ENCODE peak calls at places on chromosomes 3 and 15, in five cellular contexts. W, L, T, A and F are unnamed samples.

GRCh38 chr15:70249616-70250015 is 151.9 kb upstream of the TLE3 start:
- ATAC-seq in A (no peak), W (no peak), T (no peak), L (no peak), F (no peak)

GRCh38 chr15:64024172-64025050 is 21.9 kb downstream of the DAPK2 start:
- ATAC-seq in W (peak), A (peak), T (peak), L (no peak), F (no peak)

GRCh38 chr3:136728918-136729317 is 23.3 kb downstream of the STAG1 start:
- ATAC-seq in W (no peak), T (no peak), A (no peak), L (no peak), F (no peak)

GRCh38 chr15:89664441-89664840 is 9.2 kb upstream of the KIF7 start:
- ATAC-seq in L (no peak), W (no peak), A (no peak), T (no peak), F (no peak)

GRCh38 chr3:89699229-89699628 is 591.8 kb downstream of the EPHA3 start:
- ATAC-seq in W (no peak), T (no peak), L (no peak), A (no peak), F (no peak)

GRCh38 chr3:18239674-18240073 is 185.5 kb downstream of the SATB1 start:
- ATAC-seq in T (peak), W (no peak), A (no peak), L (no peak), F (no peak)

GRCh38 chr15:67281714-67282113 is 27.1 kb downstream of the IQCH start:
- ATAC-seq in T (no peak), W (no peak), A (no peak), L (no peak), F (no peak)

GRCh38 chr3:115100172-115100571 is 46.9 kb downstream of the ZBTB20 start:
- ATAC-seq in A (no peak), L (peak), T (peak), W (peak), F (no peak)

GRCh38 chr3:16516695-16517481 is 3.4 kb upstream of the RFTN1 start:
- ATAC-seq in L (no peak), W (peak), T (peak), A (peak), F (peak)

GRCh38 chr15:65028921-65029735 is at the start of gene MTFMT:
- ATAC-seq in T (peak), W (peak), L (peak), A (peak), F (peak)
- TF ChIP-seq EP300 in T (no peak), W (no peak), L (no peak), A (no peak), F (no peak)

GRCh38 chr3:9746330-9746729 is 3.4 kb upstream of the OGG1 start:
- ATAC-seq in W (no peak), T (no peak), L (no peak), A (no peak), F (no peak)
- TF ChIP-seq POLR2AphosphoS5 in W (no peak), T (no peak), L (no peak), A (no peak), F (no peak)

DNA sequence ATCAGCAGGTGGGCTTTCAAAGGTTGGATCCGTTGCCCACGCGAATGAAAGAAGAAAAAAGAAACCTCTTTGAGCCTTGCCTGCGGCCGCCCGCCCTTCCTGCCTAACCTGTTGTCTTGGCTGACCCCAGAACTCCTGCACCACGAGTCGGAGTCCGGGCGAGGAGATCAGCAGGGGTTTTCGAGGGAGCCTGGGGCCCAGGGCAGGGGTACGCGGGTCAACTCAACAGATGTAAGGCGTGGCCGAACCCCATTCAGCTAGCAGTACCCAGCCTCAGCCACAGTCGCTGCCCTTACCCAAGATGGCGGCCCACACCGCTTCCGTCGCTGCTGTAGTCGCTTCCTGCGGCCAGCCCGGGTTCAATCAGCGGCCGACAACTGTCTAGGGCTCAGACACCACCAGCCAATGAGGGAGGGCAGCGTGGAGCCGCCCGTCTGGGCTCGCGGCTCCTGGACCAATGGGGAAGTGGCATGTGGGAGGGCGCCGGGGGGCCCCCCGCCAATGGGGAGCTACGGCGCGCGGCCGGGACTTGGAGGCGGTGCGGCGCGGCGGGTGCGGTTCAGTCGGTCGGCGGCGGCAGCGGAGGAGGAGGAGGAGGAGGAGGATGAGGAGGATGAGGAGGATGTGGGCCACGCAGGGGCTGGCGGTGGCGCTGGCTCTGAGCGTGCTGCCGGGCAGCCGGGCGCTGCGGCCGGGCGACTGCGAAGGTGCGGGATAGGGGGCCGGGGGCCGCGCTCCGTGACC is at the start of gene MANF:
- ATAC-seq in A (peak), W (peak), L (peak), T (peak), F (peak)
- TF ChIP-seq POLR2A in A (peak), W (no peak), L (peak), T (peak), F (peak)

DNA sequence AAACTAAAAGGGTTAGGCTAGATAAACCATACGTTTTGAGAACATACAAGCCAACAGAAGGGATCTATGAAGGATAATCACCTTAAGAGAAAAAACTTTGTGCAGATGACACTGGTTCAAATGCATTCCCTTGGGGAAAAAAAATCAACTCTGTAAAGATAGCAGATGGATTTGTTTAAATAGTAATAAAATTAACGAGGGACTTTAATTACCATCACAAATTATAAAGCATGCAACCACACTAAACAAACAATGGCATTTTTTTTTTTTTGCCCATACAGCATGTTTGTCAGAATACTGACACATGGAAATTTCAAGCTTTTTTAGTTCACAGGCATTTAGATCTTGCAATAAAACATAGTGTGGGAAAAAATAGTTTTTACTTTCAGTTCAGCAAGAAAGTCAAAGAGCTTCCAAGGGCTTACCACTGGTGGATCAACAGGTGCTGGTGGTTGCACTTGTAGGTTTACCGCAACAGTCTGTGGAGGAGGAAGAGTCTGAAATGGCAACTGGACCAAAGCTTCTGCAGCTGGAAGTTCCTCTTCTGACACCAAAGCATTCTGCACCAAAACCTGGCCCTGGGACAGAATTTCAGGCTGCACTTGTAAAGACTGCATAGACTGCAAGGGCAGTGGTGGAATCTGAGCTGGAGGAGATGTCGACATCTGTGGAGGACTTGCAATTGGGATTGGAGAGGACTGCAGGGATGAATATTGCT is 53.1 kb downstream of the PHC3 start:
- ATAC-seq in T (peak), W (no peak), L (no peak), A (peak), F (no peak)
- TF ChIP-seq EP300 in T (peak), W (no peak), L (no peak), A (no peak), F (no peak)

GRCh38 chr3:144771401-144771870 is 799.8 kb downstream of the DIPK2A start:
- ATAC-seq in A (no peak), L (no peak), W (no peak), T (no peak), F (no peak)

GRCh38 chr3:144775581-144775980 is 804.0 kb downstream of the DIPK2A start:
- ATAC-seq in A (no peak), W (no peak), L (no peak), T (no peak), F (no peak)

GRCh38 chr3:144772372-144772771 is 800.7 kb downstream of the DIPK2A start:
- ATAC-seq in L (no peak), W (no peak), A (no peak), T (no peak), F (no peak)

GRCh38 chr3:144774897-144775296 is 803.3 kb downstream of the DIPK2A start:
- ATAC-seq in A (no peak), T (no peak), W (no peak), L (no peak), F (no peak)

DNA sequence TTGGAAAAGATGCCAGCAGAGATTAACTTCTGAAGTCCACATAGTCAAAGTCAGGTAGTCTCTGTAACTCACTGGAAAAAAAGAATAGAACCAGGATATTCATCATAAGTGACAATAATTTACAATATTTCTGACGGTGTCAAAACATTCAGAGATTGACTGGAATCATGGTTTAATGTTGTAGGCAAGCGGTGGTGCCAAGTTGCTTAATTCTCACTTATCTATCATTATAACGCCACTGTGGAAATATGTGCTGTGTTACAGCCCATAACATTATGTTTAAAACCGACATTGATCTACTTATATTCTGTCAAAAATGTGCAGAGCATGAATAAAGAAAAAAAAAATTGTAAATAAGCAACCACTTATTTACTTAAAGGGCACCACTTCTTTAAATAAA is 801.7 kb downstream of the DIPK2A start:
- ATAC-seq in T (no peak), L (no peak), A (no peak), W (no peak), F (no peak)
- TF ChIP-seq POLR2AphosphoS5 in T (no peak), L (no peak), A (no peak), W (no peak), F (no peak)

GRCh38 chr15:59364238-59364637 is 8.4 kb downstream of the MYO1E start:
- ATAC-seq in T (no peak), A (no peak), L (no peak), W (no peak), F (no peak)

GRCh38 chr15:59360896-59361295 is 11.8 kb downstream of the MYO1E start:
- ATAC-seq in W (peak), L (no peak), A (no peak), T (peak), F (no peak)

GRCh38 chr15:59366368-59367021 is 6.2 kb downstream of the MYO1E start:
- ATAC-seq in T (peak), L (no peak), A (no peak), W (peak), F (peak)

GRCh38 chr15:59360305-59360704 is 12.4 kb downstream of the MYO1E start:
- ATAC-seq in W (peak), T (peak), A (peak), L (no peak), F (no peak)

DNA sequence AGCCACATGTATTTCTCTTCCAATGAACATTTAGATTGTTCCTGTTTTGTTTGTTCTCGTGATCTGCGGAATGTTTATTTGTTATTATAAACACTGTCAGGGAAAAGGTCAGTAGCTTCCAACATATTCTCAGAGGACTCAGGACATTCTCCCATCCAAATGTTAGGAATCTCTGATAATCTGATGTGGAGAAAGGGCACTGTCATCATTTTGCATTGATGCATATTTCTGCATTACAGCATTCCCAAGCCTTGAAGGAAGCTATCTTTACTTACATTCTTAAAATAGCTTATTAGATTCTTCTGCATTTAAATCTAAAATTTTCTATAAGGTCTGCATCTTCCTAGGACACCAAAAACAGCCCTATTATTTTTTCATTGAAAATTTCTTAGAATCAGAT is 10.3 kb downstream of the MYO1E start:
- ATAC-seq in L (no peak), T (no peak), W (no peak), A (no peak), F (no peak)
- TF ChIP-seq POLR2A in L (no peak), T (no peak), W (no peak), A (no peak), F (no peak)

GRCh38 chr3:111737056-111737711 is 121.9 kb upstream of the PHLDB2 start:
- ATAC-seq in A (no peak), L (no peak), T (no peak), W (no peak), F (peak)

GRCh38 chr3:111739241-111739952 is 119.7 kb upstream of the PHLDB2 start:
- ATAC-seq in T (no peak), A (no peak), L (no peak), W (peak), F (no peak)

GRCh38 chr3:111738790-111739189 is 120.3 kb upstream of the PHLDB2 start:
- ATAC-seq in A (no peak), L (no peak), W (no peak), T (no peak), F (no peak)

GRCh38 chr3:111738238-111738637 is 120.8 kb upstream of the PHLDB2 start:
- ATAC-seq in W (no peak), A (no peak), T (no peak), L (no peak), F (no peak)

GRCh38 chr3:111737712-111738097 is 121.4 kb upstream of the PHLDB2 start:
- ATAC-seq in L (peak), T (peak), W (no peak), A (no peak), F (peak)
- TF ChIP-seq EP300 in L (no peak), T (no peak), W (no peak), A (no peak), F (no peak)

DNA sequence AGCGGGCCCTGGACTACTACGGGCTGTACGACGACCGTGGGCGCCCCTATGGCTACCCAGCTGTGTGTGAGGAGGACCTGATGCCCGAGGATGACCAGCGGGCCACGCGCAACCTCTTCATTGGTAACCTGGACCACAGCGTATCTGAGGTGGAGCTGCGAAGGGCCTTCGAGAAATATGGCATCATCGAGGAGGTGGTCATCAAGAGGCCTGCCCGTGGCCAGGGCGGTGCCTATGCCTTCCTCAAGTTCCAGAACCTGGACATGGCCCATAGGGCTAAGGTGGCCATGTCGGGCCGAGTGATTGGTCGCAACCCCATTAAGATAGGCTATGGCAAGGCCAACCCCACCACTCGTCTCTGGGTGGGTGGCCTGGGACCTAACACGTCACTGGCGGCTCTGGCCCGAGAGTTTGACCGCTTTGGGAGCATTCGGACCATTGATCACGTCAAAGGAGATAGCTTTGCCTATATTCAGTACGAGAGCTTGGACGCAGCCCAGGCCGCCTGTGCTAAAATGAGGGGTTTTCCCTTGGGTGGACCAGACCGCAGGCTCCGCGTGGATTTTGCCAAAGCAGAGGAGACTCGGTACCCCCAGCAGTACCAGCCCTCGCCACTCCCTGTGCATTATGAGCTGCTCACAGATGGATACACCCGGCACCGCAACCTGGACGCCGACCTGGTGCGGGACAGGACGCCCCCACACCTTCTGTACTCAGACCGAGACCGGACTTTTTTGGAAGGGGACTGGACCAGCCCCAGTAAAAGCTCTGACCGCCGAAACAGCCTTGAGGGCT is 1.4 kb downstream of the RBM15B start:
- ATAC-seq in W (no peak), L (no peak), A (no peak), T (no peak), F (no peak)
- TF ChIP-seq POLR2AphosphoS5 in W (no peak), L (no peak), A (no peak), T (no peak), F (no peak)

GRCh38 chr3:71402280-71402679 is 181.2 kb downstream of the FOXP1 start:
- ATAC-seq in L (no peak), W (no peak), A (no peak), T (no peak), F (no peak)
- TF ChIP-seq POLR2A in L (no peak), W (no peak), A (no peak), T (no peak), F (no peak)